ENCODE peak calls at places on chromosomes 6 and 20, in seven cellular contexts. D is fibroblast of villous mesenchyme, E is pancreas, J is GM23248, N is lower lobe of right lung, F is astrocyte of the spinal cord, K is lower leg skin. T is an unnamed sample.

GRCh38 chr6:32666420-32667300 is at the start of gene HLA-DQB1:
- DNase-seq in D (peak; percentile 13), F (no peak), J (peak; percentile 46), N (no peak), K (peak; percentile 19), E (no peak), T (no peak)

GRCh38 chr6:148200302-148200701 is 142.3 kb upstream of the SASH1 start:
- DNase-seq in D (no peak), F (no peak), N (no peak), J (peak; percentile 19), K (no peak), E (peak; percentile 59), T (peak; percentile 59)

GRCh38 chr6:161444464-161444863 is 170.6 kb upstream of the AGPAT4 start:
- DNase-seq in K (no peak), E (peak; percentile 65), D (no peak), F (peak; percentile 76), J (peak; percentile 75), N (no peak), T (no peak)

GRCh38 chr6:21265264-21266044 is 328.1 kb upstream of the SOX4 start:
- DNase-seq in D (no peak), K (no peak), J (peak; percentile 1), F (no peak), N (no peak), E (no peak), T (no peak)

GRCh38 chr6:142482973-142483372 is 181.2 kb downstream of the ADGRG6 start:
- DNase-seq in J (peak; percentile 29), D (peak; percentile 26), F (no peak), K (no peak), E (no peak), N (no peak), T (no peak)

GRCh38 chr20:651713-652610 is 1.0 kb downstream of the SRXN1 start:
- DNase-seq in K (no peak), D (no peak), J (peak; percentile 38), F (no peak), E (no peak), N (no peak), T (no peak)

GRCh38 chr6:124967444-124967843 is 5.2 kb downstream of the RNF217 start:
- DNase-seq in E (no peak), J (peak; percentile 48), K (no peak), F (no peak), N (no peak), D (no peak), T (no peak)

GRCh38 chr20:5844063-5844681 is 94.0 kb downstream of the SHLD1 start:
- DNase-seq in J (peak; percentile 67), K (no peak), D (peak; percentile 51), F (peak; percentile 42), E (no peak), N (no peak), T (no peak)

GRCh38 chr6:13523826-13524622 is 36.6 kb upstream of the GFOD1 start:
- DNase-seq in J (no peak), K (no peak), E (no peak), F (no peak), N (no peak), D (no peak), T (no peak)

GRCh38 chr20:675453-676314 is at the start of gene SCRT2:
- DNase-seq in E (peak; percentile 85), F (peak; percentile 73), J (peak; percentile 83), D (peak; percentile 72), K (no peak), N (peak; percentile 81), T (peak; percentile 94)

GRCh38 chr6:4466260-4466659 is 309.9 kb upstream of the CDYL start:
- DNase-seq in F (peak; percentile 43), J (no peak), D (peak; percentile 51), E (no peak), N (peak; percentile 59), K (no peak), T (no peak)

GRCh38 chr20:3250091-3250504 is 11.1 kb upstream of the SLC4A11 start:
- DNase-seq in D (no peak), E (no peak), N (no peak), F (no peak), J (peak; percentile 23), K (no peak), T (peak; percentile 34)

GRCh38 chr6:149003560-149003959 is 256.7 kb downstream of the UST start:
- DNase-seq in J (no peak), D (no peak), N (no peak), K (no peak), F (no peak), E (no peak), T (no peak)

GRCh38 chr6:168403370-168404005 is 37.5 kb upstream of the SMOC2 start:
- DNase-seq in K (no peak), N (no peak), D (no peak), E (no peak), F (no peak), J (no peak), T (no peak)

GRCh38 chr6:12103158-12103557 is 91.0 kb downstream of the HIVEP1 start:
- DNase-seq in K (no peak), D (no peak), F (no peak), E (no peak), N (no peak), J (no peak), T (no peak)

GRCh38 chr6:111973897-111974639 is 79.8 kb upstream of the CCN6 start:
- DNase-seq in F (peak; percentile 82), D (peak; percentile 51), E (no peak), J (peak; percentile 87), K (no peak), N (no peak), T (no peak)

GRCh38 chr6:34560366-34561226 is 4.5 kb upstream of the SPDEF start:
- DNase-seq in D (peak; percentile 51), J (peak; percentile 51), E (no peak), K (no peak), F (no peak), N (no peak), T (peak; percentile 65)

DNA sequence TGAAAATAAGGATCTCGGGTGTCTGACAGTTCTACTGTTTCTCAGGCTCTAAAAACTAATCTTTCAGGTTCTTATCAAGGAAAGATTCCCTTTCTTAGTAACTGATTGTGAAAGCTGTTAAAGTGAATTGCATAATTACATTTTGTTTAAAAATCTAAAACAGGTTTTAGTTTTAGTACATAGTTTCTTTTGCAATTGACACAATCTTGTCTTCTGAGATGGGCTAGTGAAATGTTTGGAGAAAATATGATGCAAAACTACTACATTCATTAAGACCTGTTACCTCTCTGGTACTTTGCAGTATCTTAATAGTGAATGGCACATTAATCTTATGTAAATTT is 298.4 kb downstream of the UTRN start:
- DNase-seq in F (no peak), E (no peak), K (no peak), J (no peak), D (no peak), N (no peak), T (no peak)
- H3K4me3 ChIP-seq in F (peak overlapping the region; percentile 38), E (no peak overlapping the region), K (no peak overlapping the region), J (peak overlapping the region; percentile 61), D (no peak overlapping the region), N (no peak overlapping the region), T (no peak overlapping the region)

DNA sequence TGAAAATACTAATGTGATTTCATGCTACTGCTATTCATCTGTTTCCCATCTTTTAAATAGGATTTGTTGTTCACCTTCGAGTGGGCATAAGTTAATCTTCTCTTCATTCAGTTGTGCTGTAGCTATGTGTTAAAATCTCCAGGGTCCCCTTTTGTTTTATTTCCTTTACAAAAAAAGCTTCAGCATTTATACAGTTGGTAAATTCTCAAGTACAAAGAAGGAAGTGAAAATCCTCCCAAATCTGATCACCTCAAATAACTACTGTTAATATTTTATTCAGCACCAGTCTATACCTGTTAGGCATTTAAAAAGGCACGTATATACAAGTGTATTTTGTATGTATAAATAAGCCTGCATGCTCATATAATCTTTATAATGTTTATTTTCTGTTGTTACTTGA is 251.2 kb downstream of the TMEM242 start:
- DNase-seq in D (no peak), N (no peak), J (no peak), F (no peak), K (no peak), E (no peak), T (no peak)
- H3K4me3 ChIP-seq in D (no peak overlapping the region), N (no peak overlapping the region), J (no peak overlapping the region), F (no peak overlapping the region), K (no peak overlapping the region), E (no peak overlapping the region), T (no peak overlapping the region)

GRCh38 chr6:108435391-108435790 is 125.3 kb upstream of the FOXO3 start:
- DNase-seq in N (no peak), D (no peak), J (no peak), F (no peak), E (no peak), K (no peak), T (no peak)

GRCh38 chr6:108436771-108437170 is 123.9 kb upstream of the FOXO3 start:
- DNase-seq in D (no peak), K (no peak), E (no peak), J (no peak), N (no peak), F (no peak), T (no peak)

GRCh38 chr6:108441141-108441540 is 119.6 kb upstream of the FOXO3 start:
- DNase-seq in K (no peak), J (peak; percentile 51), E (no peak), F (no peak), D (no peak), N (no peak), T (no peak)

GRCh38 chr6:108437821-108438220 is 122.9 kb upstream of the FOXO3 start:
- DNase-seq in J (peak; percentile 49), D (no peak), N (no peak), E (no peak), K (no peak), F (no peak), T (no peak)

GRCh38 chr6:108438918-108439317 is 121.8 kb upstream of the FOXO3 start:
- DNase-seq in D (no peak), E (no peak), N (no peak), K (no peak), J (peak; percentile 18), F (no peak), T (no peak)
- H3K4me3 ChIP-seq in D (no peak overlapping the region), E (no peak overlapping the region), N (no peak overlapping the region), K (no peak overlapping the region), J (no peak overlapping the region), F (no peak overlapping the region), T (no peak overlapping the region)

DNA sequence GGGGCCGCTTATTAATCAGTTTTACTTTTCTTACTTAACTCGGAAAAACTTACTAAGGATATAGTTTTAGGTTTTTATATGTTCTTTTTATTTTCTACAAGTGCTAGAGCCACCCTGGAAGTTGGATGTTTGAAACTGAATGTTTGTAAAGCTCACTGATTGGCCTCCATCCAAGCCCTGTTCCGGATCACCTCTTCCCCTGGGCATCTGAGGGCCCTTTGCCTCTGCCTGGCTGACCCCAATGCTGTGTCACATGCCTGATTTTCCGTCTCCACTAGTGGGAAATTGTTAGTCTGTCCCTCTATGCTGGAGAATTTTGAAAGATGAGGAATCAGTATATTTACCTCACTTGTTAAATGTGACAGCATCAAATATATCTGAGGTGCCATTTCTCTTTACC is 79.3 kb downstream of the SLC35F1 start:
- DNase-seq in F (no peak), K (no peak), E (no peak), N (no peak), D (no peak), J (no peak), T (no peak)
- H3K4me3 ChIP-seq in F (no peak overlapping the region), K (no peak overlapping the region), E (no peak overlapping the region), N (no peak overlapping the region), D (no peak overlapping the region), J (no peak overlapping the region), T (no peak overlapping the region)

GRCh38 chr6:93017213-93017612 is 402.1 kb downstream of the EPHA7 start:
- DNase-seq in J (no peak), N (no peak), F (peak; percentile 8), D (peak; percentile 8), E (no peak), K (no peak), T (no peak)
- H3K4me3 ChIP-seq in J (no peak overlapping the region), N (no peak overlapping the region), F (no peak overlapping the region), D (no peak overlapping the region), E (no peak overlapping the region), K (no peak overlapping the region), T (no peak overlapping the region)